ENCODE peak calls at places on chromosomes 11 and 22, in four cellular contexts. D is T47D; X is activated CD8-positive, alpha-beta memory T cell treated with anti-CD3 and anti-CD28 coated beads for 4 hours; W is foreskin melanocyte. O is an unnamed sample.

GRCh38 chr11:77201991-77202841 is 74.2 kb downstream of the MYO7A start:
- DNase-seq in X (no peak), W (no peak), D (no peak), O (no peak)

GRCh38 chr11:50178732-50179131 is 146.1 kb downstream of the OR4C45 start:
- DNase-seq in D (no peak), W (no peak), X (no peak), O (no peak)

GRCh38 chr22:30386608-30386959 is 627 bp downstream of the RNF215 start:
- DNase-seq in W (no peak), X (no peak), D (no peak), O (no peak)

GRCh38 chr22:29306830-29307657 is 594 bp downstream of the GAS2L1 start:
- DNase-seq in W (peak; percentile 67), D (peak; percentile 84), X (no peak), O (no peak)

GRCh38 chr22:37457093-37457893 is 28.9 kb downstream of the MFNG start:
- DNase-seq in X (peak; percentile 63), W (no peak), D (peak; percentile 74), O (peak; percentile 82)

GRCh38 chr11:63560506-63561179 is 2.5 kb downstream of the PLAAT2 start:
- DNase-seq in D (peak; percentile 87), X (no peak), W (no peak), O (no peak)

GRCh38 chr11:76665172-76665571 is 5.4 kb downstream of the LRRC32 start:
- DNase-seq in D (no peak), X (no peak), W (no peak), O (no peak)

GRCh38 chr22:50732681-50733080 is 5.3 kb upstream of the ACR start:
- DNase-seq in W (no peak), X (no peak), D (no peak), O (no peak)

GRCh38 chr11:74570266-74571061 is 21.9 kb upstream of the POLD3 start:
- DNase-seq in X (no peak), W (peak; percentile 22), D (peak; percentile 78), O (peak; percentile 44)

GRCh38 chr11:63916837-63917684 is at the start of gene RCOR2:
- DNase-seq in W (peak; percentile 43), D (peak; percentile 84), X (no peak), O (peak; percentile 97)

GRCh38 chr11:61730222-61730994 is 22.0 kb upstream of the MYRF start:
- DNase-seq in D (peak; percentile 49), W (no peak), X (no peak), O (no peak)

O was measured in GM19239.